ENCODE peak calls at places on chromosomes 7 and 10, in four cellular contexts. R, X, E and S are unnamed samples.
A peak's percentile ranks its signal among the peaks of the same experiment; 100 is the strongest.

GRCh38 chr7:6234384-6234783 is 38.0 kb downstream of the CYTH3 start:
- DNase-seq in R (no peak), X (no peak), E (no peak), S (no peak)

GRCh38 chr10:5428133-5428532 is 15.8 kb downstream of the NET1 start:
- DNase-seq in R (no peak), X (no peak), E (no peak), S (no peak)

GRCh38 chr10:44979281-44980181 is 922 bp upstream of the DEPP1 start:
- DNase-seq in R (peak; percentile 26), X (no peak), E (no peak), S (no peak)

GRCh38 chr7:42617781-42618457 is 294.0 kb downstream of the C7orf25 start:
- DNase-seq in R (no peak), X (peak; percentile 46), E (no peak), S (no peak)

GRCh38 chr10:22978287-22978686 is 50.4 kb downstream of the ARMC3 start:
- DNase-seq in R (no peak), X (no peak), E (no peak), S (no peak)

GRCh38 chr7:30252885-30253795 is 31.3 kb upstream of the ZNRF2 start:
- DNase-seq in R (peak; percentile 89), X (peak; percentile 37), E (no peak), S (peak; percentile 23)

GRCh38 chr7:83806538-83806937 is 157.6 kb upstream of the SEMA3E start:
- DNase-seq in R (no peak), X (no peak), E (no peak), S (no peak)

GRCh38 chr10:21534611-21535493 is 820 bp downstream of the MLLT10 start:
- DNase-seq in R (peak; percentile 52), X (peak; percentile 67), E (peak; percentile 76), S (no peak)

GRCh38 chr10:103901299-103901698 is 16.7 kb downstream of the STN1 start:
- DNase-seq in R (no peak), X (no peak), E (no peak), S (no peak)

GRCh38 chr7:143248781-143249354 is 14.4 kb upstream of the GSTK1 start:
- DNase-seq in R (peak; percentile 49), X (no peak), E (no peak), S (no peak)

GRCh38 chr7:1512781-1513656 is 8.8 kb upstream of the INTS1 start:
- DNase-seq in R (peak; percentile 86), X (no peak), E (no peak), S (peak; percentile 67)

GRCh38 chr7:135833642-135834041 is 85.0 kb upstream of the FAM180A start:
- DNase-seq in R (no peak), X (no peak), E (no peak), S (no peak)

GRCh38 chr10:7014721-7015120 is 396.1 kb downstream of the SFMBT2 start:
- DNase-seq in R (no peak), X (no peak), E (no peak), S (no peak)

GRCh38 chr7:134685250-134685649 is 38.6 kb downstream of the BPGM start:
- DNase-seq in R (peak; percentile 91), X (no peak), E (no peak), S (no peak)

GRCh38 chr7:101942603-101943210 is 125.3 kb downstream of the CUX1 start:
- DNase-seq in R (no peak), X (no peak), E (no peak), S (no peak)

GRCh38 chr10:128579280-128579679 is 453.1 kb upstream of the MKI67 start:
- DNase-seq in R (no peak), X (no peak), E (no peak), S (no peak)

GRCh38 chr10:103706760-103707159 is 148.6 kb downstream of the SH3PXD2A start:
- DNase-seq in R (no peak), X (no peak), E (no peak), S (no peak)

GRCh38 chr7:80508440-80508839 is 3.4 kb downstream of the GNAT3 start:
- DNase-seq in R (no peak), X (no peak), E (no peak), S (no peak)

GRCh38 chr7:135672560-135673359 is 10.4 kb downstream of the STMP1 start:
- DNase-seq in R (peak; percentile 64), X (peak; percentile 64), E (peak; percentile 69), S (peak; percentile 74)

GRCh38 chr7:100081535-100082102 is at the start of gene ZNF3:
- DNase-seq in R (peak; percentile 99), X (peak; percentile 93), E (peak; percentile 97), S (peak; percentile 99)

GRCh38 chr7:158935062-158935461 is 78.7 kb downstream of the DYNC2I1 start:
- DNase-seq in R (no peak), X (no peak), E (no peak), S (no peak)

GRCh38 chr7:930975-931758 is 23.3 kb downstream of the ADAP1 start:
- DNase-seq in R (no peak), X (no peak), E (no peak), S (no peak)

GRCh38 chr10:132106431-132106830 is 40.7 kb downstream of the JAKMIP3 start:
- DNase-seq in R (no peak), X (no peak), E (no peak), S (no peak)

GRCh38 chr10:132058793-132059759 is 6.7 kb upstream of the JAKMIP3 start:
- DNase-seq in R (no peak), X (no peak), E (no peak), S (no peak)

GRCh38 chr7:52831321-52831720 is 204.1 kb upstream of the POM121L12 start:
- DNase-seq in R (peak; percentile 64), X (no peak), E (no peak), S (no peak)

GRCh38 chr7:99121496-99122021 is 22.3 kb downstream of the SMURF1 start:
- DNase-seq in R (no peak), X (no peak), E (no peak), S (peak; percentile 90)

GRCh38 chr7:128201067-128201689 is 39.9 kb upstream of the LEP start:
- DNase-seq in R (no peak), X (peak; percentile 99), E (no peak), S (no peak)

GRCh38 chr10:5293691-5294550 is 70.8 kb upstream of the UCN3 start:
- DNase-seq in R (peak; percentile 70), X (peak; percentile 88), E (no peak), S (peak; percentile 33)

GRCh38 chr10:99975106-99975829 is 34.5 kb downstream of the DNMBP start:
- DNase-seq in R (no peak), X (no peak), E (no peak), S (no peak)

GRCh38 chr7:27910341-27910740 is 170.4 kb downstream of the TAX1BP1 start:
- DNase-seq in R (no peak), X (peak; percentile 74), E (peak; percentile 84), S (peak; percentile 64)

GRCh38 chr10:110664483-110665420 is 20.6 kb downstream of the RBM20 start:
- DNase-seq in R (peak; percentile 92), X (no peak), E (no peak), S (peak; percentile 96)

GRCh38 chr10:5631936-5632335 is 34.5 kb downstream of the ASB13 start:
- DNase-seq in R (no peak), X (no peak), E (no peak), S (peak; percentile 33)

GRCh38 chr7:28533731-28534531 is 121.6 kb downstream of the CREB5 start:
- DNase-seq in R (peak; percentile 43), X (no peak), E (no peak), S (peak; percentile 8)

GRCh38 chr10:60082341-60083038 is 176.1 kb upstream of the CCDC6 start:
- DNase-seq in R (no peak), X (no peak), E (no peak), S (no peak)

GRCh38 chr10:22251751-22252285 is 34.0 kb upstream of the EBLN1 start:
- DNase-seq in R (peak; percentile 58), X (peak; percentile 58), E (peak; percentile 34), S (peak; percentile 54)

GRCh38 chr10:8128511-8128910 is 74.0 kb downstream of the GATA3 start:
- DNase-seq in R (no peak), X (no peak), E (no peak), S (no peak)

GRCh38 chr7:45072131-45073030 is 16.4 kb downstream of the NACAD start:
- DNase-seq in R (no peak), X (peak; percentile 32), E (no peak), S (no peak)